ENCODE peak calls at places on chromosome 10, in nine cellular contexts. R is NCI-H1417; A is stomach; L is cardiac muscle cell; U is CD4-positive, CD25-positive, alpha-beta regulatory T cell; Z is spleen; W is cardiac septum; P is KBM-7; K is EL. D is an unnamed sample.

GRCh38 chr10:8628351-8628750 is 573.9 kb downstream of the GATA3 start:
- DNase-seq in R (no peak), A (no peak), L (no peak), U (no peak), Z (no peak), W (no peak), P (no peak), K (no peak), D (no peak)

GRCh38 chr10:85851300-85851699 is 515.3 kb downstream of the GRID1 start:
- DNase-seq in R (no peak), A (no peak), L (peak), U (no peak), Z (no peak), W (no peak), P (no peak), K (peak), D (no peak)

GRCh38 chr10:92420554-92421275 is 129.7 kb downstream of the MARCHF5 start:
- DNase-seq in R (no peak), A (no peak), L (peak), U (no peak), Z (no peak), W (no peak), P (no peak), K (no peak), D (no peak)

GRCh38 chr10:61052469-61053205 is 108.7 kb upstream of the RHOBTB1 start:
- DNase-seq in R (no peak), A (no peak), L (no peak), U (no peak), Z (no peak), W (no peak), P (no peak), K (peak), D (no peak)

GRCh38 chr10:74431816-74432215 is 280.8 kb downstream of the ADK start:
- DNase-seq in R (no peak), A (no peak), L (no peak), U (no peak), Z (no peak), W (no peak), P (no peak), K (no peak), D (no peak)

GRCh38 chr10:69392481-69393000 is 24.2 kb downstream of the TACR2 start:
- DNase-seq in R (peak), A (peak), L (peak), U (peak), Z (peak), W (peak), P (peak), K (peak), D (no peak)

GRCh38 chr10:112955736-112956421 is 5.8 kb downstream of the TCF7L2 start:
- DNase-seq in R (no peak), A (no peak), L (peak), U (no peak), Z (no peak), W (no peak), P (peak), K (peak), D (no peak)

GRCh38 chr10:125158528-125159485 is 1.6 kb downstream of the CTBP2 start:
- DNase-seq in R (peak), A (peak), L (peak), U (no peak), Z (peak), W (peak), P (peak), K (peak), D (no peak)

GRCh38 chr10:65968871-65969270 is 957.0 kb upstream of the LRRTM3 start:
- DNase-seq in R (no peak), A (no peak), L (no peak), U (no peak), Z (no peak), W (no peak), P (no peak), K (no peak), D (no peak)

GRCh38 chr10:123974406-123974805 is 82.8 kb upstream of the CPXM2 start:
- DNase-seq in R (no peak), A (no peak), L (peak), U (no peak), Z (no peak), W (no peak), P (no peak), K (peak), D (no peak)

GRCh38 chr10:92699518-92700272 is 9.9 kb downstream of the HHEX start:
- DNase-seq in R (peak), A (no peak), L (peak), U (peak), Z (peak), W (no peak), P (peak), K (peak), D (no peak)

D was measured in chondrocyte.